ENCODE peak calls at places on chromosomes 6 and 20, in four cellular contexts. X, F, W and R are unnamed samples.

GRCh38 chr6:136646377-136646776 is 96.2 kb upstream of the MAP7 start:
- DNase-seq in X (peak; percentile 40), F (no peak), W (peak; percentile 33), R (no peak)

GRCh38 chr6:169893624-169894023 is 142.2 kb downstream of the ERMARD start:
- DNase-seq in X (no peak), F (no peak), W (no peak), R (no peak)

GRCh38 chr6:84825461-84825860 is 61.1 kb upstream of the TBX18 start:
- DNase-seq in X (peak; percentile 82), F (no peak), W (peak; percentile 78), R (no peak)

GRCh38 chr20:63951398-63952209 is 4.6 kb downstream of the UCKL1 start:
- DNase-seq in X (no peak), F (no peak), W (no peak), R (no peak)

GRCh38 chr20:10524643-10525042 is 89.5 kb downstream of the SLX4IP start:
- DNase-seq in X (peak; percentile 90), F (no peak), W (peak; percentile 50), R (no peak)

GRCh38 chr6:708237-708598 is 15.3 kb upstream of the EXOC2 start:
- DNase-seq in X (peak; percentile 8), F (no peak), W (no peak), R (no peak)

GRCh38 chr6:158058156-158058723 is 76.6 kb downstream of the SYNJ2 start:
- DNase-seq in X (no peak), F (no peak), W (peak; percentile 39), R (no peak)

GRCh38 chr6:2187826-2188225 is 57.6 kb downstream of the GMDS start:
- DNase-seq in X (no peak), F (no peak), W (no peak), R (no peak)

GRCh38 chr6:89984926-89985743 is 90.9 kb downstream of the GJA10 start:
- DNase-seq in X (peak; percentile 27), F (peak; percentile 38), W (peak; percentile 42), R (peak; percentile 96)

GRCh38 chr20:62303327-62304226 is 780 bp downstream of the ADRM1 start:
- DNase-seq in X (peak; percentile 44), F (peak; percentile 44), W (no peak), R (peak; percentile 27)

GRCh38 chr6:25504661-25505060 is 147.4 kb upstream of the SCGN start:
- DNase-seq in X (peak; percentile 64), F (no peak), W (no peak), R (no peak)

GRCh38 chr20:62726716-62727583 is 18.3 kb downstream of the NTSR1 start:
- DNase-seq in X (no peak), F (peak; percentile 1), W (no peak), R (no peak)

GRCh38 chr6:118638288-118638687 is 13.1 kb downstream of the CEP85L start:
- DNase-seq in X (no peak), F (no peak), W (no peak), R (no peak)

GRCh38 chr6:3695065-3695830 is 56.3 kb downstream of the PXDC1 start:
- DNase-seq in X (no peak), F (no peak), W (no peak), R (no peak)